ENCODE peak calls at places on chromosomes 2 and 18, in eight cellular contexts. R, A, L, K, Y, U, W and Z are unnamed samples.

GRCh38 chr2:68734688-68735525 is at the start of gene ARHGAP25:
- DNase-seq in Y (no peak), U (peak), A (peak), K (no peak), R (no peak), W (peak), L (peak), Z (peak)

GRCh38 chr2:1134629-1135028 is 184.0 kb downstream of the SNTG2 start:
- DNase-seq in L (no peak), U (no peak), Y (no peak), W (no peak), R (no peak), A (no peak), K (no peak), Z (no peak)

GRCh38 chr18:78242307-78242643 is 737.3 kb upstream of the SALL3 start:
- DNase-seq in Y (no peak), L (no peak), R (no peak), W (no peak), A (no peak), K (no peak), U (no peak), Z (peak)

GRCh38 chr2:84077504-84077903 is 381.6 kb downstream of the SUCLG1 start:
- DNase-seq in A (no peak), Y (peak), K (no peak), R (no peak), W (no peak), L (peak), U (no peak), Z (peak)

GRCh38 chr2:190819835-190820234 is 60.8 kb upstream of the GLS start:
- DNase-seq in R (no peak), U (no peak), K (peak), L (no peak), A (no peak), Y (no peak), W (no peak), Z (peak)

GRCh38 chr2:1140389-1141003 is 189.8 kb downstream of the SNTG2 start:
- DNase-seq in Y (no peak), K (no peak), U (peak), W (peak), R (no peak), A (peak), L (peak), Z (no peak)

GRCh38 chr2:145383961-145384360 is 864.0 kb upstream of the ZEB2 start:
- DNase-seq in W (no peak), Y (peak), K (no peak), A (no peak), R (no peak), U (no peak), L (no peak), Z (no peak)

GRCh38 chr2:189866296-189866695 is 82.0 kb downstream of the PMS1 start:
- DNase-seq in A (no peak), Y (no peak), L (no peak), K (no peak), R (no peak), U (no peak), W (no peak), Z (no peak)

GRCh38 chr2:65107530-65107929 is 22.4 kb downstream of the RAB1A start:
- DNase-seq in K (no peak), L (no peak), A (no peak), Y (no peak), W (no peak), R (no peak), U (no peak), Z (no peak)

GRCh38 chr2:202754936-202755335 is 116.6 kb downstream of the ICA1L start:
- DNase-seq in U (no peak), R (no peak), K (no peak), Y (no peak), L (no peak), W (no peak), A (no peak), Z (no peak)

GRCh38 chr2:237113026-237113810 is 27.5 kb downstream of the COPS8 start:
- DNase-seq in U (no peak), W (no peak), K (no peak), L (no peak), R (no peak), A (no peak), Y (no peak), Z (no peak)

GRCh38 chr18:506264-506663 is 5.8 kb upstream of the COLEC12 start:
- DNase-seq in U (no peak), K (no peak), W (no peak), A (no peak), L (no peak), Y (peak), R (no peak), Z (no peak)